ENCODE peak calls at places on chromosomes 3 and 15, in four cellular contexts. One of them, this sample, is unnamed.
A peak's percentile ranks its signal among the peaks of the same experiment; 100 is the strongest.

GRCh38 chr15:45714501-45715488 is 80.0 kb downstream of the SQOR start:
- DNase-seq in PC-3: peak; percentile 74
- DNase-seq in DMS79: no peak
- DNase-seq in RKO: peak; percentile 33
- DNase-seq in this sample: peak; percentile 52

GRCh38 chr3:65867463-65868210 is 171.1 kb downstream of the MAGI1 start:
- DNase-seq in PC-3: no peak
- DNase-seq in DMS79: no peak
- DNase-seq in RKO: no peak
- DNase-seq in this sample: no peak

GRCh38 chr3:124131158-124132115 is 139.5 kb upstream of the ROPN1 start:
- DNase-seq in PC-3: peak; percentile 61
- DNase-seq in DMS79: no peak
- DNase-seq in RKO: no peak
- DNase-seq in this sample: no peak

GRCh38 chr3:72487078-72487765 is 361.0 kb downstream of the SHQ1 start:
- DNase-seq in PC-3: peak; percentile 90
- DNase-seq in DMS79: no peak
- DNase-seq in RKO: peak; percentile 40
- DNase-seq in this sample: no peak

GRCh38 chr3:185717121-185717520 is 107.7 kb downstream of the IGF2BP2 start:
- DNase-seq in PC-3: no peak
- DNase-seq in DMS79: no peak
- DNase-seq in RKO: no peak
- DNase-seq in this sample: no peak

GRCh38 chr15:81992523-81992922 is 53.3 kb downstream of the MEX3B start:
- DNase-seq in PC-3: no peak
- DNase-seq in DMS79: no peak
- DNase-seq in RKO: no peak
- DNase-seq in this sample: no peak

GRCh38 chr3:71536376-71536965 is 47.1 kb downstream of the FOXP1 start:
- DNase-seq in PC-3: peak; percentile 53
- DNase-seq in DMS79: no peak
- DNase-seq in RKO: peak; percentile 20
- DNase-seq in this sample: no peak

GRCh38 chr15:58053236-58054153 is 12.0 kb downstream of the ALDH1A2 start:
- DNase-seq in PC-3: no peak
- DNase-seq in DMS79: peak; percentile 31
- DNase-seq in RKO: no peak
- DNase-seq in this sample: no peak

GRCh38 chr15:67824900-67825879 is at the start of gene SKOR1:
- DNase-seq in PC-3: no peak
- DNase-seq in DMS79: no peak
- DNase-seq in RKO: no peak
- DNase-seq in this sample: no peak

GRCh38 chr3:16484216-16484615 is 29.3 kb downstream of the RFTN1 start:
- DNase-seq in PC-3: no peak
- DNase-seq in DMS79: no peak
- DNase-seq in RKO: no peak
- DNase-seq in this sample: peak; percentile 43

GRCh38 chr3:183159319-183159718 is 3.2 kb downstream of the LAMP3 start:
- DNase-seq in PC-3: no peak
- DNase-seq in DMS79: no peak
- DNase-seq in RKO: peak; percentile 33
- DNase-seq in this sample: no peak

GRCh38 chr15:99958426-99959097 is 225.3 kb upstream of the LYSMD4 start:
- DNase-seq in PC-3: peak; percentile 77
- DNase-seq in DMS79: no peak
- DNase-seq in RKO: no peak
- DNase-seq in this sample: no peak

GRCh38 chr3:101778385-101779046 is 495 bp upstream of the NXPE3 start:
- DNase-seq in PC-3: no peak
- DNase-seq in DMS79: no peak
- DNase-seq in RKO: no peak
- DNase-seq in this sample: no peak

GRCh38 chr3:194688207-194688711 is 2.6 kb downstream of the FAM43A start:
- DNase-seq in PC-3: peak; percentile 33
- DNase-seq in DMS79: no peak
- DNase-seq in RKO: no peak
- DNase-seq in this sample: peak; percentile 63

GRCh38 chr3:189325454-189325853 is 153.7 kb downstream of the TPRG1 start:
- DNase-seq in PC-3: peak; percentile 14
- DNase-seq in DMS79: no peak
- DNase-seq in RKO: no peak
- DNase-seq in this sample: no peak

GRCh38 chr3:155869664-155870063 is 786 bp upstream of the GMPS start:
- DNase-seq in PC-3: no peak
- DNase-seq in DMS79: no peak
- DNase-seq in RKO: no peak
- DNase-seq in this sample: no peak

GRCh38 chr3:15453991-15454625 is 26.7 kb downstream of the EAF1 start:
- DNase-seq in PC-3: no peak
- DNase-seq in DMS79: no peak
- DNase-seq in RKO: no peak
- DNase-seq in this sample: no peak

GRCh38 chr15:40217166-40217785 is 21.6 kb upstream of the PAK6 start:
- DNase-seq in PC-3: peak; percentile 92
- DNase-seq in DMS79: peak; percentile 7
- DNase-seq in RKO: peak; percentile 82
- DNase-seq in this sample: peak; percentile 55

GRCh38 chr3:14623569-14624051 is 28.0 kb upstream of the CCDC174 start:
- DNase-seq in PC-3: peak; percentile 19
- DNase-seq in DMS79: no peak
- DNase-seq in RKO: no peak
- DNase-seq in this sample: no peak

GRCh38 chr3:193851416-193851815 is 258.4 kb downstream of the OPA1 start:
- DNase-seq in PC-3: peak; percentile 86
- DNase-seq in DMS79: no peak
- DNase-seq in RKO: no peak
- DNase-seq in this sample: no peak

GRCh38 chr15:43229977-43230376 is 9.2 kb upstream of the EPB42 start:
- DNase-seq in PC-3: no peak
- DNase-seq in DMS79: no peak
- DNase-seq in RKO: no peak
- DNase-seq in this sample: no peak

GRCh38 chr15:71588746-71589145 is 221.6 kb upstream of the NR2E3 start:
- DNase-seq in PC-3: peak; percentile 77
- DNase-seq in DMS79: no peak
- DNase-seq in RKO: peak; percentile 21
- DNase-seq in this sample: no peak

GRCh38 chr3:38580450-38581382 is 68.8 kb downstream of the SCN5A start:
- DNase-seq in PC-3: no peak
- DNase-seq in DMS79: no peak
- DNase-seq in RKO: no peak
- DNase-seq in this sample: no peak

GRCh38 chr15:64046347-64047153 is at the start of gene DAPK2:
- DNase-seq in PC-3: peak; percentile 65
- DNase-seq in DMS79: no peak
- DNase-seq in RKO: peak; percentile 58
- DNase-seq in this sample: peak; percentile 83

GRCh38 chr15:89278307-89278706 is 34.5 kb downstream of the FANCI start:
- DNase-seq in PC-3: peak; percentile 42
- DNase-seq in DMS79: no peak
- DNase-seq in RKO: no peak
- DNase-seq in this sample: no peak